ENCODE peak calls at places on chromosome 12, in ten cellular contexts. W, T, O, V, P, I, Y, S, N and A are unnamed samples.

GRCh38 chr12:107431942-107432341 is 253.7 kb upstream of the PWP1 start:
- DNase-seq in W (no peak), T (no peak), O (no peak), V (no peak), P (no peak), I (no peak), Y (no peak), S (no peak), N (no peak), A (no peak)

GRCh38 chr12:42756841-42757661 is 167.5 kb upstream of the PRICKLE1 start:
- DNase-seq in W (peak; percentile 57), T (no peak), O (no peak), V (peak; percentile 50), P (no peak), I (no peak), Y (no peak), S (no peak), N (no peak), A (peak; percentile 95)

GRCh38 chr12:120761581-120761980 is 36.0 kb downstream of the ACADS start:
- DNase-seq in W (peak; percentile 31), T (no peak), O (peak; percentile 27), V (no peak), P (peak; percentile 83), I (no peak), Y (no peak), S (no peak), N (no peak), A (no peak)

GRCh38 chr12:126488786-126489185 is 1423.6 kb downstream of the AACS start:
- DNase-seq in W (no peak), T (no peak), O (no peak), V (no peak), P (no peak), I (no peak), Y (no peak), S (no peak), N (no peak), A (no peak)

GRCh38 chr12:58412466-58412865 is 471.1 kb downstream of the ATP23 start:
- DNase-seq in W (no peak), T (no peak), O (no peak), V (no peak), P (no peak), I (no peak), Y (no peak), S (no peak), N (no peak), A (no peak)

GRCh38 chr12:94220804-94221203 is 72.4 kb downstream of the PLXNC1 start:
- DNase-seq in W (no peak), T (no peak), O (no peak), V (no peak), P (no peak), I (no peak), Y (no peak), S (no peak), N (no peak), A (no peak)

GRCh38 chr12:52529846-52530245 is 9.7 kb upstream of the KRT5 start:
- DNase-seq in W (no peak), T (no peak), O (no peak), V (no peak), P (no peak), I (no peak), Y (no peak), S (no peak), N (no peak), A (no peak)

GRCh38 chr12:122111070-122111750 is 32.7 kb downstream of the MLXIP start:
- DNase-seq in W (no peak), T (no peak), O (no peak), V (no peak), P (peak; percentile 13), I (no peak), Y (no peak), S (no peak), N (peak; percentile 71), A (no peak)

GRCh38 chr12:5493018-5493417 is 61.1 kb downstream of the NTF3 start:
- DNase-seq in W (no peak), T (no peak), O (no peak), V (no peak), P (no peak), I (no peak), Y (no peak), S (no peak), N (peak; percentile 42), A (no peak)

GRCh38 chr12:105369014-105369413 is 38.5 kb downstream of the C12orf75 start:
- DNase-seq in W (peak; percentile 56), T (no peak), O (no peak), V (no peak), P (no peak), I (no peak), Y (no peak), S (no peak), N (no peak), A (no peak)

DNA sequence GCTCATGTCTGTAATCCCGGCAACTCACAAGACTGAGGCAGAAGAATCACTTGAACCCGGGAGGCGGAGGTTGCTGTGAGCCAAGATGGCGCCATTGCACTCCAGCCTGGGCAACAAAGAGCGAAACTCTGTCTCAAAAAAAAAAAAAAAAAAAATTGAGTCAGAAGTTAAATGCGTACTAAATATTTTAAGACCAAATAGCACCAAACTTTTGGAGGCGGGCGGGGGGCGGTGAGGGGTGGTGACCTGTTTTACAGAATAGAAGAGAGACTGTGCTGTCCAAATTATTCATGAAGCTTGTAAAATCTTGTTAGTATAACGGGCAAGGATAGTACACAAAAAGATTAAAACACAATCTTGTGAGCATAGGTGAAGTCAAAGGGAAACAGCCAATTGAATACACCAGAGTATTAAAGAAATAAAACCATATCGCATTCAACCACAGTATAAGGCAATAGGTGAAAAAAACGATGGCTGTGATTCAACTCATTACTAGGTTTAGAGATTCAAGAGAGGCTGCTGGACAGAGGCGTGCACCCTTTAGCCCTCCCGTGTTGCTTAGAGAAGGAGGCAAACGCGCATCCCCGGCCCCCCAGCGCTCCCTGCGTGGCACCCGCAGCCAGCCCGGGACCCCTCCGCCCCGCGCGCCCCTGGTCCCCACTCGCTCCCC is 571 bp downstream of the ZNF891 start:
- DNase-seq in W (peak; percentile 36), T (no peak), O (no peak), V (peak; percentile 22), P (no peak), I (no peak), Y (no peak), S (no peak), N (no peak), A (no peak)
- H3K9me3 ChIP-seq in W (no peaks in the 10 kb centered on the region), T (peaks cover 25% of the 10 kb centered on the region), O (peaks cover 21% of the 10 kb centered on the region), V (no peaks in the 10 kb centered on the region), P (peaks cover 61% of the 10 kb centered on the region), I (peaks cover 8% of the 10 kb centered on the region), Y (peaks cover 41% of the 10 kb centered on the region), S (peaks cover 76% of the 10 kb centered on the region), N (peaks cover 70% of the 10 kb centered on the region), A (peaks cover 4% of the 10 kb centered on the region)

GRCh38 chr12:82174383-82174782 is 183.8 kb downstream of the CCDC59 start:
- DNase-seq in W (no peak), T (no peak), O (no peak), V (no peak), P (no peak), I (no peak), Y (no peak), S (no peak), N (no peak), A (no peak)
- H3K4me3 ChIP-seq in W (no peak overlapping the region), T (no peak overlapping the region), O (no peak overlapping the region), V (no peak overlapping the region), P (no peak overlapping the region), I (no peak overlapping the region), Y (no peak overlapping the region), S (no peak overlapping the region), N (no peak overlapping the region), A (no peak overlapping the region)

DNA sequence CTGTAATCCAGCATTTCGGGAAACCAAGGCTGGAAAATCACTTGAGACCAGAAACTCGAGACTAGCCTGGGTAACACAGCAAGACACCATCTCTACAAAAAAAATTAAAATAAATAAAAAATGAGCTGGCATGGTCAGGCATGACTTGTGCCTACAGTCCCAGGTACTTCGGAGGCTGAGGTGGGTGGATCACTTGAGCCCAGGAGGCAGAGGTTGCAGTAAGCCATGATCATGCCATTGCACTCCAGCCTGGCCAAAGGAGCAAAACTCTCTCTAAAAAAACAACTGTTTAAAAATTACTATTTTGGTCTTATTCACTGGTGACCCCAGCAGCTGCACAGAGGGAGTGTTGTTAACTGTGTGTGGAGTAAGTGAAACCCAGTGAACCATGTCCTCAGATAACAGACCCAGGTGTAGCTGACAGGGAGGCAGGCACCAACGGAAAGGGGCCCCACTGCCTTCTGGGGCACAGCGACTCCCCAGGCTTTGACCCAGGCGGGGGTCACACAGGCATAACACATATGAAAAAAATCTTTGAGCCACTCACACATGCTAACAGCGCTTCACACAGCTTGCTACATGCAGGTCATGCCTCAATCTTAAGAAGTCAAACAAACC is 12.1 kb downstream of the DDX54 start:
- DNase-seq in W (no peak), T (no peak), O (no peak), V (no peak), P (no peak), I (no peak), Y (no peak), S (no peak), N (no peak), A (no peak)
- H3K36me3 ChIP-seq in W (peaks cover 17% of the 10 kb centered on the region), T (peaks cover 100% of the 10 kb centered on the region), O (peaks cover 54% of the 10 kb centered on the region), V (peaks cover 24% of the 10 kb centered on the region), P (peaks cover 97% of the 10 kb centered on the region), I (peaks cover 90% of the 10 kb centered on the region), Y (no peaks in the 10 kb centered on the region), S (peaks cover 7% of the 10 kb centered on the region), N (peaks cover 82% of the 10 kb centered on the region), A (peaks cover 46% of the 10 kb centered on the region)

GRCh38 chr12:34358198-34358597 is 335.9 kb downstream of the ALG10 start:
- DNase-seq in W (no peak), T (no peak), O (no peak), V (no peak), P (no peak), I (no peak), Y (no peak), S (no peak), N (no peak), A (no peak)

GRCh38 chr12:34363050-34363673 is 340.9 kb downstream of the ALG10 start:
- DNase-seq in W (no peak), T (no peak), O (no peak), V (no peak), P (no peak), I (peak; percentile 87), Y (no peak), S (no peak), N (no peak), A (no peak)

GRCh38 chr12:34356233-34356987 is 334.1 kb downstream of the ALG10 start:
- DNase-seq in W (no peak), T (no peak), O (no peak), V (no peak), P (no peak), I (peak; percentile 40), Y (no peak), S (no peak), N (no peak), A (no peak)

GRCh38 chr12:34357791-34358190 is 335.5 kb downstream of the ALG10 start:
- DNase-seq in W (no peak), T (no peak), O (no peak), V (no peak), P (no peak), I (no peak), Y (no peak), S (no peak), N (no peak), A (no peak)

DNA sequence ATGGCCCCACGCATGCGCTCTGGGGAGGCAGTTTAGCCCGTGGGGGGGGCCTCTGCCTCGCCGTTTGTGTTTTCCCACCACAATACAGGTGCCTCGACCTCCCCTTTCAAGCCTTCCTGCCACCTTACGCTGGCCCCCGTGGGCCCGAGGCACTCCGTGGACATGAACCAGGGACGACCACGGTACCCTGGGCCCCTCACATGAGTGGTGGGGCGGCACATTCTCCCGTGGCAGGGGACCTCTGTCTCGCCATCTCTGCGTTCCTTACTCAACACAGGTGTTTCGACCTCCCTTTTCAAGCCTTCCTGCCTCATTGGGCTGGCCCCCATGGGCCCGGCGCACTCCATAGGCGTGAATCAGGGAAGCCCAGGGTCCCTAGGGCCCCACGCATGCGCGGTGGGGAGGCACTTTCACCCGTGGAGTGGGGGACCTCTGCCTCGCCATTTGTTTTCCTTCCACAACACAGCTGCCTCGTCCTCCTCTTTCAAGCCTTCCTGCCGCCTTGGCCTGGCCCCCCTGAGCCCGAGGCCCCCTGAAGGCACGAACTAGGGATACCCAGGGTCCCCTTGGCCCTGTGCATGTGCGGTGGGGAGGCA is 339.5 kb downstream of the ALG10 start:
- DNase-seq in W (no peak), T (no peak), O (no peak), V (no peak), P (no peak), I (no peak), Y (no peak), S (no peak), N (no peak), A (no peak)
- H3K9me3 ChIP-seq in W (no peaks in the 10 kb centered on the region), T (peaks cover 40% of the 10 kb centered on the region), O (no peaks in the 10 kb centered on the region), V (no peaks in the 10 kb centered on the region), P (no peaks in the 10 kb centered on the region), I (no peaks in the 10 kb centered on the region), Y (no peaks in the 10 kb centered on the region), S (peaks cover 96% of the 10 kb centered on the region), N (peaks cover 33% of the 10 kb centered on the region), A (peaks cover 38% of the 10 kb centered on the region)